ENCODE peak calls at places on chromosomes 11 and 22, in seven cellular contexts. R is esophagus squamous epithelium, N is fibroblast of lung, B is gastrocnemius medialis, A is K562, Q is lung, O is lower lobe of right lung. W is an unnamed sample.

GRCh38 chr11:1054143-1055108 is 17.9 kb upstream of the MUC6 start:
- DNase-seq in R (no peak), N (no peak), A (no peak), O (peak), Q (no peak), B (no peak), W (no peak)

GRCh38 chr11:2944953-2945756 is 15.9 kb upstream of the PHLDA2 start:
- DNase-seq in N (peak), A (no peak), O (peak), Q (peak), B (peak), R (no peak), W (peak)

GRCh38 chr11:36672815-36673450 is 74.9 kb upstream of the RAG2 start:
- DNase-seq in O (no peak), R (no peak), A (peak), B (no peak), Q (no peak), N (peak), W (no peak)

GRCh38 chr22:42520663-42521546 is 1.3 kb upstream of the RRP7A start:
- DNase-seq in N (no peak), Q (no peak), O (no peak), B (no peak), R (no peak), A (no peak), W (no peak)

GRCh38 chr22:31987180-31987579 is 42.8 kb downstream of the YWHAH start:
- DNase-seq in Q (no peak), O (no peak), R (no peak), A (no peak), B (no peak), N (no peak), W (no peak)

GRCh38 chr11:26276798-26277424 is 55.0 kb upstream of the ANO3 start:
- DNase-seq in O (no peak), N (peak), Q (peak), A (peak), B (peak), R (no peak), W (peak)

GRCh38 chr22:46321387-46321775 is 14.1 kb upstream of the TRMU start:
- DNase-seq in N (no peak), R (no peak), Q (no peak), O (no peak), A (no peak), B (no peak), W (no peak)

GRCh38 chr22:44446483-44446882 is 51.5 kb downstream of the RTL6 start:
- DNase-seq in Q (no peak), A (no peak), N (no peak), O (no peak), R (no peak), B (no peak), W (no peak)

GRCh38 chr11:3129181-3129590 is 35.9 kb downstream of the OSBPL5 start:
- DNase-seq in N (no peak), O (peak), Q (no peak), B (peak), A (no peak), R (no peak), W (no peak)

GRCh38 chr11:47060807-47061206 is 115.9 kb downstream of the ARFGAP2 start:
- DNase-seq in B (no peak), O (no peak), Q (no peak), R (no peak), A (peak), N (no peak), W (no peak)

GRCh38 chr11:126992804-126993111 is 7.8 kb downstream of the KIRREL3 start:
- DNase-seq in A (no peak), B (no peak), N (peak), O (no peak), Q (no peak), R (no peak), W (no peak)

GRCh38 chr22:35597692-35598395 is 19.3 kb downstream of the MB start:
- DNase-seq in B (peak), Q (peak), N (no peak), O (peak), A (no peak), R (no peak), W (peak)

GRCh38 chr11:115304774-115305472 is 199.3 kb downstream of the CADM1 start:
- DNase-seq in B (no peak), Q (no peak), O (no peak), A (no peak), R (no peak), N (no peak), W (no peak)

GRCh38 chr22:19066531-19067271 is 55.5 kb downstream of the DGCR2 start:
- DNase-seq in N (peak), R (no peak), A (no peak), O (peak), B (peak), Q (no peak), W (no peak)

GRCh38 chr11:24298126-24298525 is 198.7 kb upstream of the LUZP2 start:
- DNase-seq in O (no peak), A (no peak), B (no peak), R (no peak), Q (no peak), N (no peak), W (no peak)

GRCh38 chr22:37237371-37238268 is 6.4 kb downstream of the RAC2 start:
- DNase-seq in Q (no peak), A (no peak), O (peak), B (no peak), N (no peak), R (no peak), W (no peak)

GRCh38 chr11:26465270-26465669 is 106.8 kb downstream of the MUC15 start:
- DNase-seq in N (no peak), R (no peak), A (no peak), O (no peak), B (no peak), Q (no peak), W (no peak)

GRCh38 chr11:67616431-67617242 is 9.9 kb downstream of the NDUFV1 start:
- DNase-seq in R (no peak), A (no peak), Q (no peak), O (no peak), B (no peak), N (no peak), W (no peak)

GRCh38 chr11:27926056-27926455 is 181.9 kb downstream of the KIF18A start:
- DNase-seq in A (no peak), R (no peak), B (no peak), O (no peak), N (peak), Q (no peak), W (no peak)

GRCh38 chr11:27926981-27927481 is 180.9 kb downstream of the KIF18A start:
- DNase-seq in A (peak), R (no peak), B (no peak), Q (no peak), N (peak), O (no peak), W (no peak)

GRCh38 chr11:27930946-27931345 is 177.0 kb downstream of the KIF18A start:
- DNase-seq in N (no peak), B (no peak), O (no peak), Q (no peak), A (no peak), R (no peak), W (no peak)

GRCh38 chr11:27921472-27921871 is 186.5 kb downstream of the KIF18A start:
- DNase-seq in O (no peak), A (no peak), N (peak), B (no peak), R (no peak), Q (no peak), W (no peak)

DNA sequence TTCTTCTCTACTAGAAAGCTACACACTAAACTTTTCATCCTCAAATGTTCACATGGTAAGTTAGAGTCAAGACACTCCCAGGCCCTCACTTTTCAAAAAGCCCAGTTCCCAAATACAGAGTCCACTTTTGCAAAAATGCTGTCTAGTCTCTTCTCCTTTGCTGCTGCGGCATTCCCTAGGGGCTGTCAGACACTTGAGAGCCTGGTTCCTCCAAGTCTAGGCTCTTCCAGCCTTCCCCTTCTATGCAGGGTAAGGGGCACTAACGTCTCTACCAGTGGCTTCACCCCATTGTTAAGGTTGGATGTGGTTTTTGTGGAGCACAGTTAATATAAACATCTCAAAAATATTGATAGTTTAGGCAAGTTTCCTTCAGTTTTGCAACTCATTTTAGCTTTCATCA is 181.5 kb downstream of the KIF18A start:
- DNase-seq in O (no peak), Q (no peak), B (no peak), R (no peak), A (no peak), N (peak), W (no peak)
- H3K27ac ChIP-seq in O (no peak), Q (no peak), B (no peak), R (no peak), A (no peak), N (no peak), W (no peak)

GRCh38 chr22:48734961-48735360 is 1092.7 kb downstream of the BRD1 start:
- DNase-seq in B (no peak), Q (no peak), O (no peak), A (no peak), N (no peak), R (no peak), W (no peak)

GRCh38 chr22:48724899-48725298 is 1102.8 kb downstream of the BRD1 start:
- DNase-seq in Q (no peak), A (no peak), R (no peak), O (no peak), N (no peak), B (no peak), W (peak)

GRCh38 chr22:48734359-48734758 is 1093.3 kb downstream of the BRD1 start:
- DNase-seq in B (no peak), N (no peak), R (no peak), A (no peak), O (peak), Q (no peak), W (no peak)

GRCh38 chr22:48727454-48728058 is 1100.1 kb downstream of the BRD1 start:
- DNase-seq in O (no peak), A (no peak), Q (no peak), B (no peak), N (no peak), R (no peak), W (no peak)

GRCh38 chr22:48729499-48730171 is 1098.0 kb downstream of the BRD1 start:
- DNase-seq in Q (no peak), O (no peak), R (no peak), B (no peak), A (no peak), N (no peak), W (peak)
- TF ChIP-seq CTCF in Q (no peak), O (no peak), R (no peak), B (no peak), A (no peak), N (no peak), W (no peak)

DNA sequence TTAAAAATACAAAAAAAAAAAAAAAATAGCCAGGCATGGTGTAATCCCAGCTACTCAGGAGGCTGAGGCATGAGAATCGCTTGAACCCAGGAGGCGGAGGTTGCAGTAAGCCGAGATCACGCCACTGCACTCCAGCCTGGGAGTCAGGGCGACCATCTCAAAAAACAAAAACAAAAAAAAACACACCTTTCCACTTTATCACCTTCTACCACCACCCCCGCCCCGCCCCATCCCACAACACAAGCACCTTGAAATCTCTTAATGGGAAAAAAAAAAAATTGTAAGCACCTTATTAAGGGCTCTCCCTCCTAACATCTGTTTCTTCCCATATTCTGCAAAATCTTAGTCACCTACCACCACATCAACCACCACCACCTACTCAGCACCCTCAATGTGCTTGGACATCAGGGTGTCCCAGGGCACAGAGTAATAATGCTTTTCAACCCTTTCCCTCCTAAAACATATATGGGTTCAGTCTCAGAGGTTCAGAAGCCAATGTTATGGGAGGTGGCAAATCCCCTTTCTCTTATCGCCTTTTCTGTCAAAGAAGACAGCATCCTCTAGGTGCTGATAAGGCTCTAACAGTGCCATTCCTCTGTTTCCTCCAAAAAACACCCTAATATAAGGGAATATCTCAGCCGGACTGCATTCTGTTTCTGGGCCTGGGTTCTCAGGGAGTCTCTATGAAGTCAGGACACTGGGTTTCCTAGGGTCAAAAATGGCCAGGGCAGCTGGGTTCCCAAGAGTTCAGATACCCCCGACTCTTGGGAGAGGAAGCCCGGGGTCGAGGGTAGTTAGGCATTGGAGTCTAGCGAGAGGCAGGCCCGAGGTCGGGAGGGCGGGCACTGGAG is 721 bp downstream of the INTS5 start:
- DNase-seq in Q (no peak), R (no peak), A (peak), B (no peak), N (no peak), O (no peak), W (no peak)
- H3K4me3 ChIP-seq in Q (peak), R (peak), A (peak), B (peak), N (peak), O (peak), W (peak)

GRCh38 chr11:111091341-111091740 is 154.2 kb upstream of the POU2AF2 start:
- DNase-seq in B (no peak), A (no peak), O (no peak), R (no peak), N (peak), Q (no peak), W (no peak)

GRCh38 chr11:111081021-111081511 is 164.5 kb upstream of the POU2AF2 start:
- DNase-seq in O (no peak), Q (no peak), B (no peak), A (no peak), R (no peak), N (no peak), W (no peak)

GRCh38 chr11:111089759-111090158 is 155.8 kb upstream of the POU2AF2 start:
- DNase-seq in Q (no peak), O (no peak), B (no peak), R (no peak), N (no peak), A (no peak), W (no peak)

GRCh38 chr11:111088872-111089271 is 156.7 kb upstream of the POU2AF2 start:
- DNase-seq in O (no peak), A (no peak), R (no peak), Q (no peak), N (no peak), B (no peak), W (no peak)

DNA sequence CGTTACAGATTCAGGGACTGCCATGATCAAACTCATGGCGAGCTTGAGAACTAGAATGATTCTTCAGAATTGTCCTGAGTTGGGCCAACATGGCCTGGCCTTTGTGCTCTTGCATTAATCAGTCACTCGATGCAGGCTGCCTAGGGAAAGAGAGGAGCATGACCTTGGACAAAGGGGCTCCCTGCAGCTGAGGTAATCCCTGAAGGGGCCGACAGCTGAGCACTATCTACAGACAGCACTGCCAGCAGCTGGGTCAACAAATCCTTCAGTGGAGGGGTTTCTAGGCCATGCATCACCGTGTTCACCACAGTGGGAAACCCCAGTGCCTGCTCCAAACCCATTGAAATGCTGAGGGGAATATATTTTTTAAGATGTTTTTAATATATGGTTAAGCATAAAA is 159.5 kb upstream of the POU2AF2 start:
- DNase-seq in A (no peak), N (no peak), B (no peak), R (no peak), O (no peak), Q (no peak), W (no peak)
- H3K27ac ChIP-seq in A (no peak), N (no peak), B (no peak), R (no peak), O (no peak), Q (no peak), W (no peak)

DNA sequence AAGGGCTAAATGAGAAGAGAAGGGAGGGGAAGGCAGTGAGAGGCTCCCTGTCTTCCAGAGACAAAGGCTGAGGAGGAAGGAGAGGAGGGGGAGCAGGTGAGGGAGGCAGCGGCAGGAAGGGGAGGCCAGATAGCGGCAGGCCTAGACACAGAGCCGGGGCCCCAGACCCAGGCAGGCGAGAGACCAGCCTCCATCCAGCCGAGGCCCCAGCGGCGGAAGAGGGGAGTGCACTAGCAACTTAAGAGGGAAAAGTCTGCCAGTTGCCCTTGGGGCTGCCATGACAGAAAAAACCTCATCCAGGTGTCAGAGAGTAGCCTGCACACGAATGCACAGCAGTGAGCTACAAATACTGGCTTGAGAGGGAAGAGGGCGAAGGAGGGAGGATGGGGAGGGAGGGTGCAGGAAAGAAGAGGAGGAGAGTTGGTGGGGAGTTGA is 46.7 kb downstream of the IGLL1 start:
- DNase-seq in N (no peak), O (peak), Q (no peak), A (peak), R (no peak), B (no peak), W (no peak)
- TF ChIP-seq CTCF in N (peak), O (no peak), Q (no peak), A (peak), R (peak), B (no peak), W (peak)